ENCODE peak calls at places on chromosomes 5 and 9, in six cellular contexts. One of them, this sample, is unnamed.

GRCh38 chr9:113654605-113655193 is 191.2 kb downstream of the RGS3 start:
- DNase-seq in retina: no peak
- DNase-seq in stimulated activated CD4-positive, alpha-beta T cell treated with anti-CD3 and anti-CD28 coated beads, Interleukin-15, amount 100 ng/mL, for 1 hour: no peak
- DNase-seq in Caki2: no peak
- DNase-seq in activated CD4-positive, alpha-beta T cell treated with anti-CD3 and anti-CD28 coated beads, Interleukin-2, amount 10 ng/mL, durations not matched to agents 7 days and 5 days: no peak
- DNase-seq in PC-3: no peak
- DNase-seq in this sample: peak

GRCh38 chr9:135802876-135803419 is 101.0 kb downstream of the KCNT1 start:
- DNase-seq in retina: peak
- DNase-seq in stimulated activated CD4-positive, alpha-beta T cell treated with anti-CD3 and anti-CD28 coated beads, Interleukin-15, amount 100 ng/mL, for 1 hour: no peak
- DNase-seq in Caki2: no peak
- DNase-seq in activated CD4-positive, alpha-beta T cell treated with anti-CD3 and anti-CD28 coated beads, Interleukin-2, amount 10 ng/mL, durations not matched to agents 7 days and 5 days: no peak
- DNase-seq in PC-3: no peak
- DNase-seq in this sample: no peak

GRCh38 chr5:112217847-112218579 is 201.1 kb downstream of the EPB41L4A start:
- DNase-seq in retina: no peak
- DNase-seq in stimulated activated CD4-positive, alpha-beta T cell treated with anti-CD3 and anti-CD28 coated beads, Interleukin-15, amount 100 ng/mL, for 1 hour: no peak
- DNase-seq in Caki2: no peak
- DNase-seq in activated CD4-positive, alpha-beta T cell treated with anti-CD3 and anti-CD28 coated beads, Interleukin-2, amount 10 ng/mL, durations not matched to agents 7 days and 5 days: no peak
- DNase-seq in PC-3: no peak
- DNase-seq in this sample: no peak

GRCh38 chr9:113581865-113582697 is 118.6 kb downstream of the RGS3 start:
- DNase-seq in retina: no peak
- DNase-seq in stimulated activated CD4-positive, alpha-beta T cell treated with anti-CD3 and anti-CD28 coated beads, Interleukin-15, amount 100 ng/mL, for 1 hour: peak
- DNase-seq in Caki2: no peak
- DNase-seq in activated CD4-positive, alpha-beta T cell treated with anti-CD3 and anti-CD28 coated beads, Interleukin-2, amount 10 ng/mL, durations not matched to agents 7 days and 5 days: peak
- DNase-seq in PC-3: no peak
- DNase-seq in this sample: peak

GRCh38 chr5:54621048-54621447 is 103.5 kb downstream of the SNX18 start:
- DNase-seq in retina: no peak
- DNase-seq in stimulated activated CD4-positive, alpha-beta T cell treated with anti-CD3 and anti-CD28 coated beads, Interleukin-15, amount 100 ng/mL, for 1 hour: no peak
- DNase-seq in Caki2: no peak
- DNase-seq in activated CD4-positive, alpha-beta T cell treated with anti-CD3 and anti-CD28 coated beads, Interleukin-2, amount 10 ng/mL, durations not matched to agents 7 days and 5 days: no peak
- DNase-seq in PC-3: peak
- DNase-seq in this sample: no peak

GRCh38 chr5:35026941-35027340 is 20.8 kb downstream of the AGXT2 start:
- DNase-seq in retina: no peak
- DNase-seq in stimulated activated CD4-positive, alpha-beta T cell treated with anti-CD3 and anti-CD28 coated beads, Interleukin-15, amount 100 ng/mL, for 1 hour: no peak
- DNase-seq in Caki2: no peak
- DNase-seq in activated CD4-positive, alpha-beta T cell treated with anti-CD3 and anti-CD28 coated beads, Interleukin-2, amount 10 ng/mL, durations not matched to agents 7 days and 5 days: no peak
- DNase-seq in PC-3: no peak
- DNase-seq in this sample: no peak

GRCh38 chr5:127562252-127562651 is 44.8 kb downstream of the PRRC1 start:
- DNase-seq in retina: peak
- DNase-seq in stimulated activated CD4-positive, alpha-beta T cell treated with anti-CD3 and anti-CD28 coated beads, Interleukin-15, amount 100 ng/mL, for 1 hour: no peak
- DNase-seq in Caki2: peak
- DNase-seq in activated CD4-positive, alpha-beta T cell treated with anti-CD3 and anti-CD28 coated beads, Interleukin-2, amount 10 ng/mL, durations not matched to agents 7 days and 5 days: no peak
- DNase-seq in PC-3: peak
- DNase-seq in this sample: no peak

GRCh38 chr9:126439402-126439765 is 112.8 kb downstream of the MVB12B start:
- DNase-seq in retina: no peak
- DNase-seq in stimulated activated CD4-positive, alpha-beta T cell treated with anti-CD3 and anti-CD28 coated beads, Interleukin-15, amount 100 ng/mL, for 1 hour: no peak
- DNase-seq in Caki2: no peak
- DNase-seq in activated CD4-positive, alpha-beta T cell treated with anti-CD3 and anti-CD28 coated beads, Interleukin-2, amount 10 ng/mL, durations not matched to agents 7 days and 5 days: no peak
- DNase-seq in PC-3: peak
- DNase-seq in this sample: no peak

GRCh38 chr9:108534741-108535140 is 321.0 kb downstream of the ACTL7B start:
- DNase-seq in retina: no peak
- DNase-seq in stimulated activated CD4-positive, alpha-beta T cell treated with anti-CD3 and anti-CD28 coated beads, Interleukin-15, amount 100 ng/mL, for 1 hour: no peak
- DNase-seq in Caki2: no peak
- DNase-seq in activated CD4-positive, alpha-beta T cell treated with anti-CD3 and anti-CD28 coated beads, Interleukin-2, amount 10 ng/mL, durations not matched to agents 7 days and 5 days: no peak
- DNase-seq in PC-3: peak
- DNase-seq in this sample: no peak

GRCh38 chr5:179599566-179599965 is 23.9 kb downstream of the HNRNPH1 start:
- DNase-seq in retina: no peak
- DNase-seq in stimulated activated CD4-positive, alpha-beta T cell treated with anti-CD3 and anti-CD28 coated beads, Interleukin-15, amount 100 ng/mL, for 1 hour: no peak
- DNase-seq in Caki2: no peak
- DNase-seq in activated CD4-positive, alpha-beta T cell treated with anti-CD3 and anti-CD28 coated beads, Interleukin-2, amount 10 ng/mL, durations not matched to agents 7 days and 5 days: no peak
- DNase-seq in PC-3: no peak
- DNase-seq in this sample: peak

This sample was measured in kidney.